ENCODE peak calls at places on chromosome 1, in five cellular contexts. G is K562, B is PC-9, L is fibroblast of the aortic adventitia, W is fibroblast of pulmonary artery. I is an unnamed sample.

GRCh38 chr1:183777359-183777758 is 27.6 kb upstream of the RGL1 start:
- DNase-seq in G (no peak), B (no peak), L (peak), W (peak), I (peak)

GRCh38 chr1:218718977-218719376 is 373.8 kb downstream of the TGFB2 start:
- DNase-seq in G (no peak), B (no peak), L (peak), W (peak), I (peak)

GRCh38 chr1:6628971-6629479 is 4.4 kb downstream of the THAP3 start:
- DNase-seq in G (no peak), B (no peak), L (no peak), W (no peak), I (no peak)

GRCh38 chr1:236480758-236481436 is 42.9 kb upstream of the LGALS8 start:
- DNase-seq in G (no peak), B (peak), L (no peak), W (no peak), I (no peak)

GRCh38 chr1:212512731-212513559 is 80.2 kb downstream of the NENF start:
- DNase-seq in G (no peak), B (peak), L (peak), W (no peak), I (peak)

GRCh38 chr1:230120289-230120948 is 53.4 kb downstream of the GALNT2 start:
- DNase-seq in G (no peak), B (no peak), L (no peak), W (no peak), I (no peak)

GRCh38 chr1:25477448-25478034 is 46.8 kb downstream of the MACO1 start:
- DNase-seq in G (peak), B (no peak), L (no peak), W (no peak), I (no peak)

GRCh38 chr1:112998592-112999235 is 42.7 kb upstream of the SLC16A1 start:
- DNase-seq in G (no peak), B (no peak), L (peak), W (peak), I (peak)

GRCh38 chr1:236604218-236605029 is at the start of gene HEATR1:
- DNase-seq in G (peak), B (peak), L (peak), W (peak), I (peak)

GRCh38 chr1:153441238-153441755 is 19.2 kb downstream of the S100A7 start:
- DNase-seq in G (no peak), B (no peak), L (no peak), W (no peak), I (no peak)

GRCh38 chr1:59776960-59777852 is 37.5 kb upstream of the HOOK1 start:
- DNase-seq in G (no peak), B (no peak), L (peak), W (peak), I (no peak)
- TF ChIP-seq CTCF in G (no peak), B (no peak), L (no peak), W (peak), I (no peak)

GRCh38 chr1:228004331-228004871 is 2.4 kb upstream of the WNT3A start:
- DNase-seq in G (peak), B (peak), L (no peak), W (peak), I (peak)
- H3K4me3 ChIP-seq in G (no peak), B (no peak), L (no peak), W (no peak), I (no peak)

GRCh38 chr1:2441746-2442145 is 29.4 kb upstream of the PEX10 start:
- DNase-seq in G (no peak), B (no peak), L (no peak), W (no peak), I (no peak)

GRCh38 chr1:2442676-2443075 is 30.3 kb upstream of the PEX10 start:
- DNase-seq in G (no peak), B (no peak), L (no peak), W (no peak), I (no peak)

GRCh38 chr1:2444138-2444591 is 31.8 kb upstream of the PEX10 start:
- DNase-seq in G (no peak), B (no peak), L (no peak), W (no peak), I (no peak)

GRCh38 chr1:2445162-2445822 is 30.8 kb upstream of the PLCH2 start:
- DNase-seq in G (no peak), B (no peak), L (no peak), W (no peak), I (no peak)

DNA sequence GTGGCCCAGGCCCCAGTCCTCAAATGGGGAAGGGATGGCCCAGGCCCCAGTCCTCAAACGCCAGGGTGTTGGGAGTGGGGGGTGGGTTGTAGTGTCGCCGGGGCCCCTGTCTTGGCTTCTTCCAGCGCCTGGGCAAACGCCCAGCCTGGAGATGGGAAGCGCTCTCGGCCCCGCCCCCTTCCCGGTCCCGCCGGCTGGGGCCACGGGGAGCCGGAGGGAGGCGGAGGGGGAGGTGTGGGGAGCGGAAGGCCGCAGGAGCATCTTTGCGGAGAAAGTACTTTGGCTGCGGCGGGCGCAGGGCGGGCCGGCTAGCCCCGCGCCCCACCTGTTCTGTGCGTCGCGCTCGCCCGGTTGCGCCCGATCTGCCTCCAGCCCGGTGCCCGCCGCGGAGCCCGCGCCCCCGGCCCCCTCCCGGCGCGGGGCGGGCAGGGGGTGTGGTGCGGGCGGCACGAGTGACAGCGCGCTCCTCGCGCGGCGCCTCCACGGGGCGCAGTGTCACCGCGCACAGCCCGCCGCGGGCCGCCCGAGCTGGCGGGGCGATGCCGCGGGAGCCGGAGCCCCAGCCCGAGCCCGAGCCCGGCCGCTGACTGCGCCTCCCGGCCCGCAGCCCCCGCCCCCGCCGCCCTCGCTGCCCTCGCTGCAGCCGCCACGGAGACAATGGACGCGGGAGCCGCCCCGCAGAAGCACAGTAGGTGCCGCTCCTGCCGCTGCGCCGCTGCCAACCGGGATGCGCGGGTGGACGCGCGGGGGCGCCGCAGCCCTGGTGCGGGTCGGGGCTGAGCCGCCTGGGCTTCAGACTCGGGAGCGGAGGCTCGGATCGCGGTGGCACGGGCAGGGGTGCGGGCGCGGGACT is 31.1 kb upstream of the PEX10 start:
- DNase-seq in G (no peak), B (no peak), L (no peak), W (no peak), I (no peak)
- TF ChIP-seq CTCF in G (no peak), B (no peak), L (no peak), W (no peak), I (no peak)

DNA sequence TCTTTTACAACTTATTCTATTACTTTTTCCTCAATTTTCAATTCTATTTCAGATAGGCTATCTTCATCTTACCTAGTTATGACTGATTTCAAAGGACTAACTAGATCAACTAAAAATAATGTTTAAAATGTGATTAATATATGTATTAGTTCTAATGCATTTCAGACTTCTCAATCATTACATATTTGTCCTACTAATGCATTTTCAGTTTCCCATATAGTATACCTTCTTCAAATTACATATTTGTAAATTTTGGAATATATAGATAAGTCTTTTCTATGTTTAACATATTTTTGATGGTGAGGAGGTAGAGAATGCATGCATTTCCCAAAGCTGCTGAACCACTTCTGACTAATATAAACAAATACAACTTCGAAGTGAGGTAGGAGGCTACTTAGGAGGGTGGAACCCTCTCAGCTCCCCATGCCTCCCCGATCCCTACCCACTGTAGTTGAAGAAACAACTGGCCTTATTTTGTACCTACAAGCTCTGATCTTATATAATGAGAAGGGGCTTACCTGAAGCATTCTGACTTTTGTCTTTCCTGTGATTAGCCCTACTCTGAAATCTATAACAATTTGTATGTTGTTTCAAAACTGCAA is 1.7 kb downstream of the TRMT1L start:
- DNase-seq in G (peak), B (peak), L (peak), W (no peak), I (peak)
- H3K4me3 ChIP-seq in G (peak), B (peak), L (peak), W (peak), I (peak)

GRCh38 chr1:53326088-53326597 is 1.7 kb downstream of the LRP8 start:
- DNase-seq in G (peak), B (peak), L (peak), W (peak), I (peak)
- TF ChIP-seq CTCF in G (no peak), B (no peak), L (no peak), W (no peak), I (no peak)

GRCh38 chr1:35047188-35047858 is 15.6 kb upstream of the ZMYM6 start:
- DNase-seq in G (no peak), B (peak), L (peak), W (peak), I (peak)

GRCh38 chr1:35044406-35044805 is 12.7 kb upstream of the ZMYM6 start:
- DNase-seq in G (no peak), B (no peak), L (no peak), W (no peak), I (no peak)

GRCh38 chr1:35043498-35043897 is 11.8 kb upstream of the ZMYM6 start:
- DNase-seq in G (no peak), B (no peak), L (no peak), W (no peak), I (no peak)

GRCh38 chr1:35049116-35049515 is 17.4 kb upstream of the ZMYM6 start:
- DNase-seq in G (no peak), B (no peak), L (peak), W (no peak), I (peak)

GRCh38 chr1:35046730-35047129 is 15.0 kb upstream of the ZMYM6 start:
- DNase-seq in G (no peak), B (no peak), L (no peak), W (no peak), I (no peak)
- H3K4me3 ChIP-seq in G (no peak), B (no peak), L (no peak), W (no peak), I (no peak)

I was measured in fibroblast of mammary gland.